ENCODE peak calls at places on chromosome 22, in five cellular contexts. W is GM04504; Z is activated T-cell treated with anti-CD3 and anti-CD28 coated beads, Interleukin-2, amount 50 U/mL, for 1 hour; E is fibroblast of the aortic adventitia; V is HS-27A. X is an unnamed sample.

GRCh38 chr22:50002791-50003190 is 9.8 kb downstream of the IL17REL start:
- DNase-seq in W (no peak), Z (no peak), E (no peak), V (no peak), X (no peak)

GRCh38 chr22:46365166-46365624 is 29.7 kb downstream of the TRMU start:
- DNase-seq in W (no peak), Z (no peak), E (no peak), V (no peak), X (no peak)

GRCh38 chr22:33073989-33074391 is 15.8 kb upstream of the SYN3 start:
- DNase-seq in W (no peak), Z (no peak), E (peak; percentile 1), V (no peak), X (no peak)

GRCh38 chr22:19234126-19234896 is 55.8 kb upstream of the SLC25A1 start:
- DNase-seq in W (no peak), Z (no peak), E (no peak), V (no peak), X (no peak)

GRCh38 chr22:41021039-41021654 is 70.0 kb downstream of the RBX1 start:
- DNase-seq in W (no peak), Z (peak; percentile 19), E (no peak), V (no peak), X (no peak)

GRCh38 chr22:43853328-43853931 is 8.9 kb downstream of the SULT4A1 start:
- DNase-seq in W (no peak), Z (no peak), E (no peak), V (no peak), X (no peak)

GRCh38 chr22:42292726-42293520 is 22.5 kb upstream of the TCF20 start:
- DNase-seq in W (no peak), Z (no peak), E (no peak), V (no peak), X (no peak)

GRCh38 chr22:32847067-32847491 is 45.6 kb downstream of the TIMP3 start:
- DNase-seq in W (no peak), Z (no peak), E (peak; percentile 60), V (no peak), X (no peak)

GRCh38 chr22:48209473-48210271 is 1447.2 kb downstream of the TBC1D22A start:
- DNase-seq in W (no peak), Z (no peak), E (no peak), V (no peak), X (no peak)

GRCh38 chr22:42726811-42727210 is 6.1 kb upstream of the A4GALT start:
- DNase-seq in W (no peak), Z (no peak), E (no peak), V (no peak), X (no peak)

GRCh38 chr22:26892401-26893033 is 235.1 kb downstream of the MIAT start:
- DNase-seq in W (no peak), Z (no peak), E (no peak), V (no peak), X (peak; percentile 38)

GRCh38 chr22:19876941-19877625 is 22.4 kb upstream of the GNB1L start:
- DNase-seq in W (no peak), Z (peak; percentile 8), E (no peak), V (no peak), X (no peak)

GRCh38 chr22:30432520-30432919 is 7.0 kb downstream of the MTFP1 start:
- DNase-seq in W (no peak), Z (no peak), E (no peak), V (no peak), X (no peak)

GRCh38 chr22:27107824-27108223 is 450.4 kb downstream of the MIAT start:
- DNase-seq in W (peak; percentile 84), Z (no peak), E (peak; percentile 95), V (peak; percentile 92), X (peak; percentile 98)

GRCh38 chr22:30453731-30454510 is 17.9 kb downstream of the SEC14L3 start:
- DNase-seq in W (no peak), Z (no peak), E (no peak), V (no peak), X (no peak)

GRCh38 chr22:23199159-23199558 is 18.9 kb downstream of the BCR start:
- DNase-seq in W (no peak), Z (no peak), E (no peak), V (no peak), X (no peak)

GRCh38 chr22:46537221-46537945 is at the start of gene CELSR1:
- DNase-seq in W (no peak), Z (no peak), E (peak; percentile 13), V (no peak), X (peak; percentile 49)

GRCh38 chr22:42604403-42604802 is 10.3 kb downstream of the POLDIP3 start:
- DNase-seq in W (no peak), Z (no peak), E (peak; percentile 34), V (no peak), X (no peak)

GRCh38 chr22:24431309-24432034 is 4.1 kb downstream of the ADORA2A start:
- DNase-seq in W (no peak), Z (no peak), E (no peak), V (no peak), X (no peak)

GRCh38 chr22:46582281-46582811 is 37.8 kb upstream of the GRAMD4 start:
- DNase-seq in W (no peak), Z (no peak), E (no peak), V (no peak), X (no peak)

GRCh38 chr22:24693359-24693758 is 81.2 kb downstream of the PIWIL3 start:
- DNase-seq in W (no peak), Z (no peak), E (no peak), V (no peak), X (no peak)

GRCh38 chr22:33569547-33569946 is 350.7 kb downstream of the LARGE1 start:
- DNase-seq in W (no peak), Z (no peak), E (no peak), V (no peak), X (no peak)

GRCh38 chr22:37803636-37804371 is 3.9 kb upstream of the GCAT start:
- DNase-seq in W (no peak), Z (no peak), E (no peak), V (no peak), X (no peak)

GRCh38 chr22:47054231-47055072 is 292.0 kb downstream of the TBC1D22A start:
- DNase-seq in W (no peak), Z (no peak), E (no peak), V (no peak), X (no peak)

GRCh38 chr22:47201996-47202818 is 439.8 kb downstream of the TBC1D22A start:
- DNase-seq in W (no peak), Z (peak; percentile 12), E (no peak), V (no peak), X (no peak)

GRCh38 chr22:19518568-19519030 is 5.6 kb downstream of the CLDN5 start:
- DNase-seq in W (no peak), Z (no peak), E (no peak), V (no peak), X (no peak)

GRCh38 chr22:45709004-45709739 is 37.5 kb downstream of the ATXN10 start:
- DNase-seq in W (peak; percentile 76), Z (no peak), E (peak; percentile 70), V (no peak), X (peak; percentile 89)